ENCODE peak calls at places on chromosomes 6 and 20, in eight cellular contexts. D is ovary, A is heart left ventricle, C is H1, H is endothelial cell of umbilical vein, Y is uterus, M is prostate gland, S is adrenal gland. R is an unnamed sample.

GRCh38 chr20:8073024-8073832 is 53.7 kb upstream of the TMX4 start:
- DNase-seq in A (no peak), D (no peak), S (no peak), H (peak), Y (no peak), C (peak), M (no peak), R (no peak)

GRCh38 chr20:53750827-53751393 is 157.3 kb upstream of the ZNF217 start:
- DNase-seq in S (no peak), Y (peak), H (peak), M (peak), C (no peak), D (no peak), A (no peak), R (no peak)

GRCh38 chr20:366042-366718 is 14.4 kb upstream of the TRIB3 start:
- DNase-seq in S (no peak), C (no peak), H (no peak), A (no peak), Y (no peak), D (no peak), M (peak), R (no peak)

GRCh38 chr20:1375515-1375914 is 17.3 kb downstream of the FKBP1A start:
- DNase-seq in D (no peak), H (peak), S (no peak), A (no peak), M (no peak), C (no peak), Y (no peak), R (no peak)

GRCh38 chr6:92967352-92967751 is 452.0 kb downstream of the EPHA7 start:
- DNase-seq in D (no peak), S (no peak), A (no peak), Y (no peak), C (no peak), M (no peak), H (no peak), R (no peak)

GRCh38 chr6:148898360-148899005 is 151.7 kb downstream of the UST start:
- DNase-seq in D (no peak), C (no peak), A (no peak), H (no peak), M (peak), Y (peak), S (no peak), R (no peak)

GRCh38 chr6:56238352-56238751 is 9.0 kb downstream of the COL21A1 start:
- DNase-seq in A (no peak), H (no peak), D (no peak), Y (no peak), S (no peak), C (no peak), M (no peak), R (no peak)

GRCh38 chr20:10427060-10427692 is 6.8 kb downstream of the MKKS start:
- DNase-seq in A (peak), H (peak), S (peak), Y (peak), D (peak), M (peak), C (no peak), R (no peak)

GRCh38 chr20:13142143-13142542 is 78.9 kb upstream of the ISM1 start:
- DNase-seq in S (no peak), M (no peak), D (no peak), Y (no peak), A (no peak), C (no peak), H (no peak), R (no peak)

GRCh38 chr6:96991618-96992355 is 67.3 kb downstream of the KLHL32 start:
- DNase-seq in H (no peak), A (no peak), M (no peak), Y (no peak), S (no peak), D (no peak), C (no peak), R (no peak)

GRCh38 chr20:10315138-10315537 is 96.5 kb downstream of the SNAP25 start:
- DNase-seq in D (no peak), A (no peak), H (no peak), S (no peak), M (no peak), C (no peak), Y (no peak), R (no peak)

GRCh38 chr6:142413111-142413510 is 111.3 kb downstream of the ADGRG6 start:
- DNase-seq in A (no peak), D (no peak), S (no peak), Y (no peak), H (no peak), C (no peak), M (no peak), R (no peak)

GRCh38 chr6:139380611-139381010 is 6.2 kb upstream of the CITED2 start:
- DNase-seq in A (no peak), D (no peak), C (no peak), H (no peak), S (no peak), M (no peak), Y (no peak), R (no peak)

GRCh38 chr6:38593419-38593818 is 46.3 kb downstream of the BTBD9 start:
- DNase-seq in A (no peak), H (no peak), D (no peak), C (no peak), S (no peak), M (no peak), Y (no peak), R (no peak)

GRCh38 chr6:90180526-90180925 is 116.1 kb downstream of the BACH2 start:
- DNase-seq in S (no peak), C (no peak), H (no peak), M (no peak), D (no peak), A (no peak), Y (no peak), R (no peak)

GRCh38 chr6:28003059-28003458 is 46.0 kb downstream of the OR2B6 start:
- DNase-seq in C (no peak), M (no peak), A (no peak), S (no peak), Y (no peak), H (no peak), D (no peak), R (no peak)

GRCh38 chr6:41939091-41939847 is 2.3 kb downstream of the CCND3 start:
- DNase-seq in H (no peak), A (peak), C (no peak), D (peak), M (no peak), Y (peak), S (peak), R (no peak)

GRCh38 chr6:121503633-121504032 is 68.2 kb downstream of the GJA1 start:
- DNase-seq in Y (no peak), A (no peak), D (no peak), C (no peak), H (peak), S (no peak), M (no peak), R (no peak)

GRCh38 chr6:2783188-2783957 is 18.2 kb downstream of the WRNIP1 start:
- DNase-seq in M (no peak), H (peak), A (no peak), C (no peak), D (no peak), S (no peak), Y (no peak), R (no peak)

GRCh38 chr6:3977875-3978711 is 100.8 kb downstream of the FAM217A start:
- DNase-seq in A (peak), S (peak), D (no peak), Y (peak), M (no peak), H (peak), C (no peak), R (no peak)

GRCh38 chr20:24832518-24832917 is 116.6 kb upstream of the CST7 start:
- DNase-seq in H (no peak), M (no peak), C (no peak), A (no peak), D (no peak), Y (no peak), S (no peak), R (no peak)

GRCh38 chr6:9482030-9482731 is 932.7 kb downstream of the TFAP2A start:
- DNase-seq in A (no peak), D (no peak), H (peak), S (no peak), M (no peak), C (no peak), Y (no peak), R (peak)

GRCh38 chr20:44495802-44496481 is 20.3 kb downstream of the TTPAL start:
- DNase-seq in C (no peak), H (peak), M (no peak), D (no peak), A (no peak), Y (no peak), S (no peak), R (peak)

GRCh38 chr20:11551491-11551890 is 366.2 kb upstream of the BTBD3 start:
- DNase-seq in S (no peak), H (no peak), M (no peak), A (no peak), C (no peak), Y (no peak), D (no peak), R (no peak)

GRCh38 chr20:63190828-63191227 is 25.1 kb downstream of the YTHDF1 start:
- DNase-seq in M (no peak), A (no peak), H (no peak), S (no peak), Y (no peak), C (no peak), D (no peak), R (no peak)

GRCh38 chr6:15521516-15521915 is 141.3 kb downstream of the DTNBP1 start:
- DNase-seq in H (no peak), Y (no peak), A (no peak), C (no peak), M (no peak), S (no peak), D (no peak), R (no peak)

GRCh38 chr20:63009988-63010769 is 3.4 kb upstream of the BHLHE23 start:
- DNase-seq in Y (no peak), C (no peak), S (no peak), H (peak), M (no peak), A (no peak), D (no peak), R (no peak)

GRCh38 chr6:7974932-7975763 is 64.6 kb upstream of the TXNDC5 start:
- DNase-seq in M (peak), C (no peak), S (peak), Y (peak), H (peak), D (peak), A (peak), R (peak)

GRCh38 chr6:85364354-85364753 is 85.5 kb upstream of the NT5E start:
- DNase-seq in A (no peak), M (no peak), S (no peak), C (no peak), Y (no peak), H (peak), D (no peak), R (peak)

GRCh38 chr6:89375427-89375868 is 22.9 kb upstream of the UBE2J1 start:
- DNase-seq in A (peak), M (peak), S (peak), H (no peak), D (no peak), C (peak), Y (no peak), R (no peak)

GRCh38 chr20:37282558-37282957 is 6.9 kb upstream of the MANBAL start:
- DNase-seq in Y (peak), S (no peak), D (no peak), M (no peak), H (no peak), A (no peak), C (no peak), R (no peak)

GRCh38 chr20:19888269-19888669 is 128.9 kb upstream of the NAA20 start:
- DNase-seq in C (no peak), A (peak), Y (no peak), M (peak), D (no peak), H (peak), S (no peak), R (no peak)

GRCh38 chr20:25059487-25059820 is 1.5 kb upstream of the ACSS1 start:
- DNase-seq in M (no peak), D (no peak), A (no peak), H (no peak), Y (no peak), C (no peak), S (no peak), R (no peak)

GRCh38 chr6:133286765-133287164 is 45.6 kb downstream of the EYA4 start:
- DNase-seq in D (no peak), A (no peak), Y (no peak), C (no peak), H (peak), S (no peak), M (no peak), R (no peak)

GRCh38 chr20:17661121-17661744 is 20.8 kb downstream of the RRBP1 start:
- DNase-seq in S (no peak), D (no peak), M (no peak), C (no peak), A (no peak), H (no peak), Y (peak), R (no peak)

GRCh38 chr6:167219967-167220512 is 62.3 kb upstream of the GPR31 start:
- DNase-seq in A (no peak), H (no peak), S (no peak), M (no peak), D (no peak), C (no peak), Y (no peak), R (no peak)

GRCh38 chr6:11605507-11605905 is 68.0 kb downstream of the TMEM170B start:
- DNase-seq in Y (no peak), A (no peak), C (no peak), H (peak), D (no peak), S (no peak), M (no peak), R (no peak)

GRCh38 chr6:37171141-37171969 is 1.4 kb downstream of the PIM1 start:
- DNase-seq in H (peak), S (peak), M (peak), C (no peak), A (peak), D (peak), Y (peak), R (peak)
- TF ChIP-seq POLR2A in H (no peak), S (peak), M (no peak), C (no peak), A (no peak), D (no peak), Y (no peak), R (no peak)

DNA sequence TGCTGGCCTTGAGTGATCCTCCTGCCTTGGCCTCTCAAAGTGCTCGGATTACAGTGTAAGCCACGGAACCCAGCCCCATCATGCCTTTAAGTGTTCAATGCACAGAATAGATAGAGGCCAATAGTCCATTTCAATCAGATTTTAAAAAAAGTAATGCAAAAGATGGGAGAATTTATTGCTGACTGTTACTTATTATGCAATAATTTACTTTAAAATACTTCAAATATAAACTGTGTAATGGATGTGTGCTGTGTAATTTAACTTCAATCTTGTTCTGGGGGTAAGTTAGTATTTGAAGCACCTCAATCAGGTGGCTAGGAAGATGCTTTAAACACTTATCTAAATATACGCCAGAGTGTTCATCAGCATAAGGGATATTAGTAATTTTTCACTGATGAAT is 51.7 kb upstream of the BCLAF1 start:
- DNase-seq in D (no peak), C (no peak), Y (no peak), A (no peak), S (no peak), H (no peak), M (no peak), R (no peak)
- TF ChIP-seq POLR2A in D (no peak), C (no peak), Y (no peak), A (no peak), S (no peak), H (no peak), M (no peak), R (no peak)

GRCh38 chr6:14118091-14118439 is 493 bp downstream of the CD83 start:
- DNase-seq in H (no peak), S (no peak), A (no peak), C (no peak), M (no peak), D (no peak), Y (no peak), R (no peak)

GRCh38 chr6:14120556-14120955 is 3.0 kb downstream of the CD83 start:
- DNase-seq in C (no peak), M (no peak), Y (no peak), D (no peak), A (no peak), S (no peak), H (no peak), R (no peak)

GRCh38 chr6:14119764-14120163 is 2.2 kb downstream of the CD83 start:
- DNase-seq in D (no peak), H (no peak), Y (no peak), S (peak), C (no peak), A (no peak), M (no peak), R (no peak)

GRCh38 chr6:14118444-14118843 is 872 bp downstream of the CD83 start:
- DNase-seq in S (no peak), D (no peak), C (no peak), H (no peak), M (no peak), Y (no peak), A (no peak), R (no peak)

DNA sequence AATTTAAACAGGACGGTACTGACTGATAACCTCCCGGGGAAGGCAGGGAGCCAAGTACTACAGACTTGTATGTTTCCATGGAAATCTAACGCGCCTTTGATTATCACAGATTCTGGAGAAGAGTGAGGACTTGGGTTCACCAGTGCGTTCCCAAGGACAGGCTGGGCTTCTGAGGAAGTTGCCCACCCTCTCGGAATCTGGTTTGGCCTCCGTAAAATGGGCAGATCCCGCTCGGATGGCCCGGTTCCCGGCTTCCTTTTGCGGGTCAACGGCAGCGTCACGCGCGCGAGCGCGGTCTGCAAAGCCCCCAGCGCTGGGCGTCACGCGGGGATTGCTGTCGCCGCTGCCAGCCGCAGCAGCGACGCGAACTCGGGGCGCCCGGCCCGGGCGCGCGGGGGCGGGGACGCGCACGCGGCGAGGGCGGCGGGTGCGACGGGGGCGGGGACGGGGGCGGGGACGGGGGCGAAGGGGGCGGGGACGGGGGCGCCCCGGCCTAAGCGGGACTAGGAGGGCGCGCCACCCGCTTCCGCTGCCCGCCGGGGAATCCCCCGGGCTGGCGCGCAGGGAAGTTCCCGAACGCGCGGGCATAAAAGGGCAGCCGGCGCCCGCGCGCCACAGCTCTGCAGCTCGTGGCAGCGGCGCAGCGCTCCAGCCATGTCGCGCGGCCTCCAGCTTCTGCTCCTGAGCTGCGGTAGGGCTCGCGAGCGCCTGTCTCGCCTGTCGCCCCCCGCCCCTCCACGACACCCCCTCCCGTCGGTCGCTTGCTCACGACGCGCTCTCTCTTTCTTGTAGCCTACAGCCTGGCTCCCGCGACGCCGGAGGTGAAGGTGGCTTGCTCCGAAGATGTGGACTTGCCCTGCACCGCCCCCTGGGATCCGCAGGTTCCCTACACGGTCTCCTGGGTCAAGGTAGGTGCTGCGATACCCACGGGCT is at the start of gene CD83:
- DNase-seq in C (no peak), M (peak), D (peak), A (peak), Y (peak), H (peak), S (peak), R (peak)
- TF ChIP-seq POLR2A in C (no peak), M (peak), D (no peak), A (no peak), Y (peak), H (no peak), S (peak), R (peak)

GRCh38 chr6:710601-711571 is 17.9 kb upstream of the EXOC2 start:
- DNase-seq in M (peak), H (peak), Y (peak), C (no peak), S (peak), A (peak), D (peak), R (peak)
- TF ChIP-seq POLR2A in M (no peak), H (peak), Y (peak), C (no peak), S (no peak), A (no peak), D (peak), R (peak)

DNA sequence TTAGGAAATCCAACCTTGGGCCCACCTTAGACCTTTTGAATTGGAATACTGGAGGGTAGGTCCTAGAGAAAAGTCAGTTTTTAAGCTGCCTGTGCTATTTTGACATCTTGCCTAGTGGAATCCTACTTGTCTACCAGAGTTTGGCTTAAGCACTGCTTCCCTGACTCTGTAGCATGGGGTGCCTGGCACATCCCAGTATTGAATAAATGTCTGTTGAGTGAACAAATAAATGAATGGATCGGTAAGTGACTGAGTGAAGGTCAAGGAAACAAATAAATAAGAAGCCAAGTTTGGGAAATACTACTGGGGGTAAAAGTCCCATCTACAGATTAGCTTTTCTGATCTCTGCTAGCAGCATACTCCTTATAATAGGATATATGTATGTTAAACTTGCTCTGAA is 140.5 kb downstream of the FNDC1 start:
- DNase-seq in H (no peak), M (no peak), Y (no peak), C (no peak), S (no peak), A (no peak), D (no peak), R (no peak)
- TF ChIP-seq POLR2A in H (no peak), M (no peak), Y (no peak), C (no peak), S (no peak), A (no peak), D (no peak), R (no peak)

GRCh38 chr6:33299237-33299944 is 649 bp upstream of the RGL2 start:
- DNase-seq in A (peak), Y (peak), D (peak), S (peak), H (peak), M (peak), C (no peak), R (peak)
- TF ChIP-seq POLR2A in A (no peak), Y (peak), D (peak), S (peak), H (peak), M (peak), C (no peak), R (peak)

DNA sequence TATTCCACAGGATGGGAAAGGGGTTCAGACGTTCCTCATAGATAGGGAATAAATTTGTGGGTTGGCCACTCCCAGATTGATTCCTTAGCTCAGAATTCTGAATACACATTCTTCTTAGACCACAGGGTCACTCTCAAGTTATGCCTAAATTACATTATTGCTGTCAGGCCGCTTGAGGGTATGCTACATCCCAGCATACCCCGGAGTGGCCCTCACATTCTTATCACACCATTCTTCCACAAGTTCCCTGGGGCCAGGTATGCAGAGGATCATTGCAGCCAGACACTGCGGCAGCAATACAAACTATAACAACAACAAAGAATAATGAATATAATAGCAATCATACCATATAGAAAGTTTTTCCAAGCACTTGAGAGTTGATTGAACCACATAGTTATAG is 237.9 kb upstream of the SOX4 start:
- DNase-seq in D (no peak), Y (no peak), C (no peak), H (no peak), A (no peak), S (no peak), M (no peak), R (no peak)
- TF ChIP-seq POLR2A in D (no peak), Y (no peak), C (no peak), H (no peak), A (no peak), S (no peak), M (no peak), R (no peak)

GRCh38 chr6:107459283-107460073 is at the start of gene PDSS2:
- DNase-seq in C (peak), Y (peak), H (peak), S (peak), A (peak), D (peak), M (peak), R (peak)
- TF ChIP-seq POLR2A in C (peak), Y (peak), H (peak), S (peak), A (no peak), D (peak), M (peak), R (peak)

R was measured in H54.